ENCODE peak calls at places on chromosomes 2 and 18, in nine cellular contexts. I is naive thymus-derived CD4-positive, alpha-beta T cell; L is GM23248; T is effector memory CD8-positive, alpha-beta T cell; P is activated naive CD8-positive, alpha-beta T cell treated with anti-CD3 and anti-CD28 coated beads, Interleukin-2, amount 50 U/mL, for 24 hours; S is neural crest cell; X is activated effector memory CD4-positive, alpha-beta T cell treated with Interleukin-2 at 50 U/mL for 16 hours; Z is left colon; U is tibial artery. G is an unnamed sample.

GRCh38 chr2:241460631-241461030 is 47.8 kb downstream of the STK25 start:
- DNase-seq in U (no peak), P (no peak), S (no peak), T (no peak), X (no peak), L (no peak), Z (no peak), I (no peak), G (no peak)

GRCh38 chr18:44507729-44508325 is 172.9 kb upstream of the SETBP1 start:
- DNase-seq in L (no peak), X (no peak), Z (peak; percentile 28), P (peak; percentile 27), U (peak; percentile 67), I (peak; percentile 5), T (peak; percentile 3), S (no peak), G (no peak)

GRCh38 chr2:205563646-205564045 is 118.7 kb upstream of the NRP2 start:
- DNase-seq in P (peak; percentile 39), Z (peak; percentile 28), S (no peak), U (no peak), T (no peak), X (no peak), I (no peak), L (no peak), G (peak; percentile 1)

GRCh38 chr2:80050246-80050645 is 254.3 kb downstream of the LRRTM1 start:
- DNase-seq in X (no peak), I (no peak), P (no peak), T (no peak), S (no peak), L (no peak), U (no peak), Z (no peak), G (no peak)

GRCh38 chr2:207394203-207394741 is 135.5 kb upstream of the CREB1 start:
- DNase-seq in L (peak; percentile 78), X (no peak), T (no peak), U (no peak), I (no peak), Z (no peak), S (no peak), P (no peak), G (no peak)

GRCh38 chr2:79630060-79630459 is 117.2 kb downstream of the CTNNA2 start:
- DNase-seq in T (no peak), X (no peak), P (no peak), U (no peak), S (no peak), L (peak; percentile 10), I (no peak), Z (no peak), G (no peak)

GRCh38 chr2:43152711-43153627 is 73.4 kb downstream of the ZFP36L2 start:
- DNase-seq in T (no peak), I (no peak), U (no peak), Z (no peak), P (no peak), X (no peak), L (no peak), S (no peak), G (no peak)

GRCh38 chr2:212532585-212532984 is 6.0 kb downstream of the ERBB4 start:
- DNase-seq in T (no peak), X (no peak), U (no peak), S (no peak), L (no peak), I (no peak), Z (no peak), P (no peak), G (no peak)

GRCh38 chr18:34913837-34914755 is 127.1 kb upstream of the MAPRE2 start:
- DNase-seq in I (no peak), X (no peak), Z (no peak), P (no peak), U (no peak), T (no peak), S (no peak), L (no peak), G (no peak)

GRCh38 chr2:71226391-71226964 is 425 bp downstream of the PAIP2B start:
- DNase-seq in P (peak; percentile 28), Z (peak; percentile 59), S (peak; percentile 40), I (peak; percentile 28), L (peak; percentile 18), T (no peak), X (no peak), U (no peak), G (no peak)

GRCh38 chr2:238742066-238742465 is 105.8 kb upstream of the TWIST2 start:
- DNase-seq in I (no peak), U (no peak), P (no peak), T (no peak), X (no peak), Z (no peak), S (no peak), L (peak; percentile 24), G (no peak)

G was measured in GM12892.